ENCODE peak calls at places on chromosomes 1 and 21, in ten cellular contexts. J is KG1; H is posterior cingulate gyrus; U is Calu3; O is CD4-positive, alpha-beta memory T cell; M is upper lobe of right lung; P is activated B cell treated with CpG ODN at 0.5 μM for 24 hours; R is SW 1271; T is GM04503; B is RWPE1. Q is an unnamed sample.

GRCh38 chr1:30928171-30928570 is 19.6 kb upstream of the SDC3 start:
- DNase-seq in J (no peak), M (no peak), P (no peak), H (no peak), B (no peak), O (no peak), T (no peak), R (no peak), U (no peak), Q (no peak)

GRCh38 chr1:207033302-207033701 is 746 bp upstream of the C1orf116 start:
- DNase-seq in M (no peak), U (no peak), T (no peak), P (no peak), B (no peak), J (no peak), H (no peak), R (no peak), O (no peak), Q (no peak)

GRCh38 chr1:115401676-115402075 is 63.6 kb upstream of the NGF start:
- DNase-seq in M (no peak), B (no peak), P (no peak), U (no peak), T (no peak), R (no peak), J (no peak), H (no peak), O (no peak), Q (no peak)

GRCh38 chr1:90795396-90795795 is 78.3 kb upstream of the BARHL2 start:
- DNase-seq in O (no peak), P (no peak), R (no peak), B (no peak), U (no peak), T (no peak), J (no peak), H (no peak), M (no peak), Q (no peak)

GRCh38 chr1:163170975-163171676 is 31.6 kb downstream of the RGS5 start:
- DNase-seq in H (no peak), T (no peak), P (no peak), B (peak), O (no peak), U (peak), M (no peak), R (no peak), J (no peak), Q (no peak)

GRCh38 chr1:31521761-31522555 is 54.4 kb upstream of the TINAGL1 start:
- DNase-seq in R (no peak), M (peak), H (no peak), U (no peak), J (no peak), T (no peak), B (no peak), P (no peak), O (no peak), Q (no peak)

GRCh38 chr1:222104661-222105392 is 362.9 kb upstream of the DUSP10 start:
- DNase-seq in B (no peak), O (no peak), M (no peak), H (no peak), U (peak), R (no peak), P (no peak), J (no peak), T (no peak), Q (no peak)

GRCh38 chr1:162136760-162137537 is 67.5 kb downstream of the NOS1AP start:
- DNase-seq in O (no peak), R (peak), U (peak), M (no peak), T (peak), J (no peak), H (no peak), P (no peak), B (peak), Q (no peak)

GRCh38 chr1:59564192-59564891 is 250.4 kb upstream of the HOOK1 start:
- DNase-seq in M (no peak), H (no peak), U (no peak), P (no peak), J (no peak), T (peak), O (no peak), B (no peak), R (no peak), Q (no peak)

GRCh38 chr1:193140254-193140653 is 18.4 kb downstream of the CDC73 start:
- DNase-seq in O (no peak), U (no peak), B (no peak), T (no peak), P (no peak), R (no peak), H (no peak), J (no peak), M (no peak), Q (no peak)

GRCh38 chr21:45474323-45474950 is 67.8 kb downstream of the SLC19A1 start:
- DNase-seq in H (peak), B (no peak), P (no peak), M (no peak), J (no peak), T (no peak), U (no peak), O (no peak), R (no peak), Q (no peak)

GRCh38 chr1:53619088-53619810 is 119.7 kb downstream of the GLIS1 start:
- DNase-seq in P (no peak), J (no peak), O (no peak), M (peak), H (no peak), U (no peak), T (no peak), R (no peak), B (no peak), Q (no peak)

GRCh38 chr1:84272401-84272800 is 29.1 kb upstream of the SAMD13 start:
- DNase-seq in O (no peak), U (peak), J (no peak), B (peak), H (no peak), M (no peak), T (no peak), R (no peak), P (no peak), Q (no peak)

GRCh38 chr1:77370588-77371306 is 88.9 kb downstream of the AK5 start:
- DNase-seq in U (no peak), H (no peak), M (no peak), O (no peak), R (no peak), J (no peak), P (no peak), B (no peak), T (peak), Q (no peak)

GRCh38 chr1:165070675-165071074 is 285.8 kb downstream of the LMX1A start:
- DNase-seq in H (no peak), O (no peak), U (no peak), B (no peak), T (no peak), P (no peak), R (no peak), M (no peak), J (no peak), Q (no peak)

GRCh38 chr1:167076136-167076710 is 14.0 kb downstream of the GPA33 start:
- DNase-seq in P (no peak), R (no peak), T (no peak), B (no peak), H (no peak), O (no peak), J (no peak), U (no peak), M (no peak), Q (no peak)

GRCh38 chr1:226825037-226825745 is 45.2 kb upstream of the PSEN2 start:
- DNase-seq in M (no peak), H (no peak), U (no peak), T (no peak), R (no peak), P (no peak), O (no peak), J (no peak), B (no peak), Q (no peak)

GRCh38 chr1:89962024-89962741 is 32.7 kb upstream of the ZNF326 start:
- DNase-seq in B (no peak), U (no peak), J (no peak), O (no peak), M (no peak), P (no peak), H (no peak), R (no peak), T (no peak), Q (no peak)

GRCh38 chr1:14377386-14377785 is 221.1 kb upstream of the KAZN start:
- DNase-seq in H (no peak), J (no peak), P (no peak), B (no peak), U (no peak), T (no peak), R (no peak), M (no peak), O (no peak), Q (no peak)

GRCh38 chr1:45843474-45843905 is 40.1 kb downstream of the MAST2 start:
- DNase-seq in H (no peak), J (peak), B (peak), R (peak), O (no peak), M (no peak), T (no peak), U (no peak), P (no peak), Q (no peak)

GRCh38 chr1:7852778-7853177 is at the start of gene UTS2:
- DNase-seq in M (no peak), R (no peak), T (no peak), H (no peak), J (no peak), B (no peak), P (no peak), O (no peak), U (no peak), Q (no peak)

GRCh38 chr1:222387020-222387816 is 160.7 kb downstream of the HHIPL2 start:
- DNase-seq in O (no peak), M (no peak), R (peak), B (no peak), J (no peak), H (no peak), P (no peak), T (no peak), U (no peak), Q (no peak)

Q was measured in activated T-cell treated with anti-CD3 and anti-CD28 coated beads for 1 hour.